ENCODE peak calls at places on chromosomes 5 and 9, in four cellular contexts. I is lung, N is cardiac muscle cell, Z is A549. Q is an unnamed sample. For H3K4me1, the result is how much of the 10 kb centered on the place peaks cover.

GRCh38 chr5:79330071-79330470 is 94.1 kb downstream of the JMY start:
- DNase-seq in I (no peak), N (peak), Z (no peak), Q (no peak)

GRCh38 chr9:89757776-89758528 is 153.1 kb downstream of the GADD45G start:
- DNase-seq in I (no peak), N (no peak), Z (no peak), Q (no peak)

GRCh38 chr5:164433471-164433870 is 928.1 kb downstream of the MAT2B start:
- DNase-seq in I (no peak), N (peak), Z (no peak), Q (no peak)

GRCh38 chr5:106759581-106759980 is 911.2 kb downstream of the EFNA5 start:
- DNase-seq in I (peak), N (peak), Z (no peak), Q (no peak)

GRCh38 chr9:115099891-115100290 is 18.1 kb downstream of the TNC start:
- DNase-seq in I (no peak), N (no peak), Z (no peak), Q (no peak)

GRCh38 chr9:137422668-137423000 is 328 bp downstream of the EXD3 start:
- DNase-seq in I (no peak), N (peak), Z (no peak), Q (peak)

GRCh38 chr5:155625897-155626543 is 612.5 kb downstream of the KIF4B start:
- DNase-seq in I (no peak), N (no peak), Z (no peak), Q (no peak)

GRCh38 chr9:121979736-121980135 is 113.4 kb downstream of the TTLL11 start:
- DNase-seq in I (no peak), N (peak), Z (no peak), Q (no peak)

GRCh38 chr9:109440117-109440515 is 58.0 kb downstream of the PTPN3 start:
- DNase-seq in I (no peak), N (no peak), Z (no peak), Q (no peak)
- H3K4me3 ChIP-seq in I (no peak), N (no peak), Z (no peak), Q (no peak)

DNA sequence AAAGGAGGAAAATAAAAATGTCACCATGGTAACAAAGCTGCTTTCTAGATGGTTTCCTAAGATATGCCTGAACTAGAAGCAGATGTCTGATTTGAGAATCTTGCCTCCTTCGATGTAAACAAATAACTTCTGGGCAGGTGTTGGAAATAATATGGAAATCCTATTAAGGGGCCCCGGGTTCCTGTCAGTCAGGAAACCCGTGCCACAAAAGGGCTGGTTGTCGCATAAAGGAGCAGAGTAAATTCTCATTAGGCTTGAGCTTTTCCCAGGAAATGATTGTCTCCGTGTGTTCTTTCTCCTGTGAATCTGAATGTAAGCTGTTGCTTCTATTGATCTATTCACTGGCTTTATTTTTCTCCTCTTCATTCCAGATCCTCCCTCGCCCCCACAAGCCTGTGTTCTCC is 90.8 kb downstream of the TLE4 start:
- DNase-seq in I (no peak), N (no peak), Z (no peak), Q (peak)
- H3K4me1 ChIP-seq in I (under half), N (under half), Z (under half), Q (under half)

DNA sequence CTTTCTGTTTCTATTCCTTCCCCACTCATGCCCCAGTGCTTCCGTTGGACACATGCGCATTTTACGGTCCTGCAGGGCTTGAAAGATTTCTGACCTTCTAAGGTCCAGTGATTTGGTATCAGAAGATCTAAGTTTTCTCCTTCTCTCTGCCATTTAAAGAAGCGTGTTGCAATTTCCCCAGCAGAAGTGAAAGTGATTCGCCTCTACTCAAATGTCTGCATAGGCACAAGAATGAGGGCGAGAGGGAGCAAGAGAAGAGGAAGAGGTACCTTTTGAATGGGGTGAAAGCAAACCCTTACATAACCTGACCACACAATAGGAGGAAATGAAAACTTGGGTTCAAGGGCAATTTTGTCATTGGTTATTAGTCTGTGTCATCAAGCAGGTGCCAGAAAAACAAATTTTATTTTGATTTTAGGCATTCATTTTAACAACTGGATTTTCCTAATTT is 31.7 kb upstream of the NR3C1 start:
- DNase-seq in I (peak), N (peak), Z (no peak), Q (no peak)
- H3K4me3 ChIP-seq in I (no peak), N (no peak), Z (no peak), Q (no peak)

DNA sequence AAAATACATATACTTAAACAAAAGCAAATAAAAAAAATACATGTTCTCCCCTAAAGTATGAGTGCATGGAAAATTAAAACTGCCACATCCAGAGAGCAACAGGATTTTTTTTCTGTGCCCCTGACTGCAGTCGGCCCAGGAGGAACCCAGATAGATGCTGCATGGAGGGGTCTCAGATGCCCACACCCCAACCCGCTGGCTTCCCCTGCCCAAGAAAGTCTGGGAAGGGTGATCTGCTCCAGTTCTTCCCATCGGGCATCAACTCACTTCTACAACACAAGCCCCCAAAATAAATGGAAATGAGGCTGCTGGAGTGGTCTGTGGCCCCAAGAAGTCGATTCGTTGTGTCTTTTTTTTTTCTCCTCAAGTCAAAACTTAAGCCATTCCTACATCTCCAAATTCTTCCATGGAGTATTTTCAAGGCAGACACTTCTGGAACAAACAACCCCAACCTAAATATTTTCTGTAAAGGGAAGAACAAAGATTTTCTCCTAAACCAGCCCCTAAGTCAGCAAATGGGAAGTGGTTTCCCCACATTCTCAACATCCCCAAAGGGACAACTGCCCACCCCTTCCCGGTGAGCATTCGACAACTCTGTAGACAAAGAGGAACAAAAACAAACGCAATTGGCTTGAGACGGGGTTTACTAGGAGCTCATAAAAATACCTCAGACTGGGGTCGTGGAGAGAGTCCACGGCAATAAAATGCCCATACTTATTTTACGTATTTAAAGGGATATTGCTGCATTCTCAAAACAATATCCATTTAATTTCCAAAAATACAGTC is 46.7 kb downstream of the ROR2 start:
- DNase-seq in I (no peak), N (no peak), Z (no peak), Q (peak)
- H3K4me1 ChIP-seq in I (under half), N (half or more), Z (under half), Q (under half)

GRCh38 chr9:37031902-37032301 is 2.2 kb downstream of the PAX5 start:
- DNase-seq in I (no peak), N (no peak), Z (no peak), Q (no peak)

GRCh38 chr9:37032713-37033112 is 1.4 kb downstream of the PAX5 start:
- DNase-seq in I (no peak), N (no peak), Z (no peak), Q (no peak)

GRCh38 chr9:37029776-37030590 is 4.1 kb downstream of the PAX5 start:
- DNase-seq in I (no peak), N (no peak), Z (no peak), Q (no peak)

GRCh38 chr9:37030591-37030939 is 3.5 kb downstream of the PAX5 start:
- DNase-seq in I (no peak), N (no peak), Z (no peak), Q (no peak)

DNA sequence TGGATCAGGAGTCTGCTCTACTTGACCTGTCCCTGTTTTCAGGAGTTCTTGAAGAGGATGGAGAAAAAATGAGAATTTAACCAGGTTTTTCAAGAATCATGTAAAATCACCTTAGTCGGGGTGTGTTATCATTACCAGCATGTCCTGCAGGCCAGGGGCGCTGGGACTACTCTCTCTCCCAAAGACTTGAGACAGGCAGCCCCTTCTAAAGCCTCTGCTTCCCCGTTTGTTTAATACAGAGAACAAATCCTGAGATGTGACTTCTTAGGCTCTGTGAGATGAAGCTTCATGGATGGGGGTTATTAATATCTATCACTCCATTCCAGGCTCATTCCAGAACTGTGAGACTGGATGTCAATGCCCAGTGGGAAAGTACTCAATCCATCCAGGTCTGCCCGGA is 3.0 kb downstream of the PAX5 start:
- DNase-seq in I (no peak), N (no peak), Z (no peak), Q (no peak)
- H3K4me3 ChIP-seq in I (no peak), N (no peak), Z (no peak), Q (no peak)